ENCODE peak calls at places on chromosomes 3 and 15, in seven cellular contexts. R is mucosa of descending colon; N is aorta; S is spleen; T is CD8-positive, alpha-beta memory T cell; F is A549; I is vagina. V is an unnamed sample.

GRCh38 chr3:11346416-11346815 is 74.2 kb downstream of the ATG7 start:
- DNase-seq in R (no peak), N (no peak), S (no peak), T (no peak), F (no peak), I (no peak), V (no peak)

GRCh38 chr3:122387709-122388108 is 3.7 kb downstream of the FAM162A start:
- DNase-seq in R (no peak), N (no peak), S (no peak), T (no peak), F (no peak), I (no peak), V (no peak)

GRCh38 chr15:41115652-41116115 is 396 bp downstream of the INO80 start:
- DNase-seq in R (peak; percentile 88), N (peak; percentile 90), S (peak; percentile 95), T (no peak), F (peak; percentile 30), I (peak; percentile 90), V (peak; percentile 72)

GRCh38 chr15:68081869-68082505 is 27.9 kb downstream of the PIAS1 start:
- DNase-seq in R (no peak), N (no peak), S (no peak), T (no peak), F (no peak), I (no peak), V (no peak)

GRCh38 chr3:126133606-126134005 is 46.8 kb downstream of the ALDH1L1 start:
- DNase-seq in R (peak; percentile 25), N (peak; percentile 46), S (peak; percentile 61), T (no peak), F (no peak), I (peak; percentile 58), V (peak; percentile 14)

GRCh38 chr3:98778852-98779379 is 15.8 kb downstream of the ST3GAL6 start:
- DNase-seq in R (no peak), N (no peak), S (no peak), T (no peak), F (no peak), I (no peak), V (no peak)

GRCh38 chr3:169026543-169027181 is 636.9 kb downstream of the MECOM start:
- DNase-seq in R (no peak), N (no peak), S (no peak), T (no peak), F (no peak), I (no peak), V (no peak)

GRCh38 chr3:12437223-12437605 is 47.1 kb upstream of the TSEN2 start:
- DNase-seq in R (no peak), N (no peak), S (no peak), T (no peak), F (no peak), I (no peak), V (no peak)

GRCh38 chr15:34047893-34048775 is 9.1 kb upstream of the AVEN start:
- DNase-seq in R (no peak), N (no peak), S (no peak), T (no peak), F (no peak), I (no peak), V (no peak)

GRCh38 chr3:21170964-21171363 is 580.0 kb downstream of the ZNF385D start:
- DNase-seq in R (no peak), N (no peak), S (no peak), T (no peak), F (no peak), I (no peak), V (no peak)

GRCh38 chr3:189766416-189766815 is 135.2 kb downstream of the TP63 start:
- DNase-seq in R (no peak), N (no peak), S (no peak), T (no peak), F (no peak), I (no peak), V (no peak)

GRCh38 chr3:127425505-127426443 is 137.9 kb upstream of the PRR20G start:
- DNase-seq in R (no peak), N (no peak), S (peak; percentile 69), T (no peak), F (no peak), I (peak; percentile 79), V (no peak)

GRCh38 chr3:30539772-30540171 is 66.6 kb upstream of the TGFBR2 start:
- DNase-seq in R (no peak), N (no peak), S (no peak), T (no peak), F (peak; percentile 8), I (no peak), V (no peak)

GRCh38 chr15:55795031-55795430 is 52.1 kb upstream of the PRTG start:
- DNase-seq in R (no peak), N (no peak), S (no peak), T (no peak), F (no peak), I (no peak), V (no peak)

GRCh38 chr15:51283026-51283425 is 55.4 kb downstream of the CYP19A1 start:
- DNase-seq in R (no peak), N (no peak), S (no peak), T (no peak), F (no peak), I (no peak), V (no peak)

GRCh38 chr3:197372076-197372661 is 73.8 kb upstream of the DLG1 start:
- DNase-seq in R (no peak), N (no peak), S (peak; percentile 29), T (no peak), F (no peak), I (no peak), V (peak; percentile 55)

GRCh38 chr15:81184188-81184587 is 12.5 kb upstream of the IL16 start:
- DNase-seq in R (no peak), N (no peak), S (no peak), T (no peak), F (no peak), I (peak; percentile 90), V (no peak)

GRCh38 chr3:134330895-134331810 is 43.1 kb downstream of the AMOTL2 start:
- DNase-seq in R (peak; percentile 40), N (peak; percentile 78), S (no peak), T (no peak), F (no peak), I (no peak), V (no peak)

GRCh38 chr3:134332344-134332743 is 41.9 kb downstream of the AMOTL2 start:
- DNase-seq in R (no peak), N (peak; percentile 24), S (no peak), T (no peak), F (no peak), I (no peak), V (no peak)

GRCh38 chr3:134334231-134334900 is 39.9 kb downstream of the AMOTL2 start:
- DNase-seq in R (no peak), N (peak; percentile 85), S (no peak), T (no peak), F (no peak), I (no peak), V (no peak)

GRCh38 chr3:134333522-134334181 is 40.6 kb downstream of the AMOTL2 start:
- DNase-seq in R (no peak), N (peak; percentile 73), S (no peak), T (no peak), F (no peak), I (no peak), V (no peak)

GRCh38 chr3:134331811-134332199 is 42.4 kb downstream of the AMOTL2 start:
- DNase-seq in R (no peak), N (no peak), S (no peak), T (no peak), F (no peak), I (no peak), V (no peak)
- H3K4me1 ChIP-seq in R (peaks cover 6% of the 10 kb centered on the region), N (peaks cover 8% of the 10 kb centered on the region), S (peaks cover 20% of the 10 kb centered on the region), T (no peaks in the 10 kb centered on the region), F (peaks cover 96% of the 10 kb centered on the region), I (peaks cover 82% of the 10 kb centered on the region), V (no peaks in the 10 kb centered on the region)

GRCh38 chr3:177421176-177421782 is 224.0 kb upstream of the TBL1XR1 start:
- DNase-seq in R (no peak), N (no peak), S (no peak), T (no peak), F (no peak), I (no peak), V (peak; percentile 35)
- H3K4me1 ChIP-seq in R (peaks cover 3% of the 10 kb centered on the region), N (no peaks in the 10 kb centered on the region), S (peaks cover 1% of the 10 kb centered on the region), T (peaks cover 3% of the 10 kb centered on the region), F (peaks cover 12% of the 10 kb centered on the region), I (peaks cover 39% of the 10 kb centered on the region), V (no peaks in the 10 kb centered on the region)

GRCh38 chr3:128879125-128879969 is at the start of gene ACAD9:
- DNase-seq in R (peak; percentile 99), N (peak; percentile 98), S (peak; percentile 98), T (peak; percentile 96), F (peak; percentile 95), I (peak; percentile 99), V (peak; percentile 97)

GRCh38 chr3:128878556-128879124 is 780 bp upstream of the ACAD9 start:
- DNase-seq in R (no peak), N (no peak), S (peak; percentile 51), T (no peak), F (peak; percentile 14), I (no peak), V (peak; percentile 38)

GRCh38 chr3:128879991-128880390 is 571 bp downstream of the ACAD9 start:
- DNase-seq in R (no peak), N (no peak), S (peak; percentile 77), T (no peak), F (peak; percentile 17), I (no peak), V (no peak)

GRCh38 chr3:128875556-128876120 is 3.8 kb upstream of the ACAD9 start:
- DNase-seq in R (no peak), N (no peak), S (peak; percentile 78), T (peak; percentile 69), F (peak; percentile 42), I (no peak), V (peak; percentile 28)

DNA sequence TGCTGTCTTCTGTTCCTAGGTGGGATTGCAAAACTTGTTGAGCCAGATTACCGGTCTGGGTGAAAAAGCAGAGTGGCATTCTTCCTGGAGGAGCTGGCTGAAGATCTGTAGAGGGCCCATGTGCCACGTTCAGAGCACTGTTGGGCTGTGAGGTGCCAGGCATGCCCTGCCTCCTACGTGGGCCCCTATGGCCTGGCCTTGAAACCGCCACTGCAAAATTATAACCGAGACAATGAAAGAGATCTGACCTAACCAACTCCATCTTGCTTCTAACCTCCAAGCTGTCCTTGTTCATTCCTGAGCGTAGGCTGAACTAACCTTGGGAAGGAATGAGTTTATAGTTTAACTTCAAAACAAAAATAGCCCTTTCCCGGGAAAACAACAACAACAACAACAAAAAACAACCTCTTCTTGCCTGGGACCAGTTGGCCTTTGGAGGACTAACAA is 1.4 kb upstream of the ACAD9 start:
- DNase-seq in R (no peak), N (no peak), S (peak; percentile 19), T (no peak), F (no peak), I (no peak), V (no peak)
- H3K4me1 ChIP-seq in R (peaks cover 18% of the 10 kb centered on the region), N (no peaks in the 10 kb centered on the region), S (peaks cover 55% of the 10 kb centered on the region), T (peaks cover 40% of the 10 kb centered on the region), F (peaks cover 21% of the 10 kb centered on the region), I (peaks cover 44% of the 10 kb centered on the region), V (peaks cover 19% of the 10 kb centered on the region)

DNA sequence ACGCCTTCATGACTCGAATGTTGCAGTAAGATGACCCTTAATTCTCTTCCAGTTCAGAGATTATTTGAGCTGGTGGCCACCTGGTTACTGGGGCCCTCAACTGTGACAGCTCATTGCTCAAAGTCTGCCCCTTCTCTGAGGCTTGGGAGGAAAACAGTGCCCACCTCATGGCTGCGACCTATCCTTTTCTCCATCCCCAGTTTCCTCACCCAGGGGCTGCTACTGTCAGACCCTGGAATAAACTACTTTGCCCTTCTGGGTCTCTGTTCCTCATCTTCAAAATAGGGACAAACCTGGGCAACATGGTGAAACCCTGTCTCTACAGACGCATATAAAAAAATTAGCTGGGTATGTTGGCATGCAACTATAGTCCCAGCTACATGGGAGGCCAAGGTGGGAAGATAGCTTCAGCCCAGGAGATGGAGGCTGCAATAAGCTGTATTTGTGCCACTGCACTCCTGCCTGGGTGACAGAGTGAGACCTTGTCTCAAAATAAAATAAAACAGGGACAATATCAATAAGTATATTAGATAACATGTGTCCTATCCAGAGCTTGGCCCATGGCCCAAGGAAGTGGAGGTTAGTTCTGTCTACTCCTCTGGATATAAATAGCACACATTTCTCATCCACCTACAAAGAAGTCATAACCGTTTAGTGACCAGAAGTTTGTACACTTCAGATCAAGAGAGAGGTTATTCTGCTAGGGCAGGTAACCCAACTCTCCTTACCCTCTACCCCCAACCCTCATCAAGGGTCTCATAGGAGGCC is 2.2 kb upstream of the RASL12 start:
- DNase-seq in R (no peak), N (no peak), S (no peak), T (no peak), F (no peak), I (peak; percentile 81), V (no peak)
- H3K4me1 ChIP-seq in R (no peaks in the 10 kb centered on the region), N (peaks cover 3% of the 10 kb centered on the region), S (peaks cover 9% of the 10 kb centered on the region), T (no peaks in the 10 kb centered on the region), F (peaks cover 5% of the 10 kb centered on the region), I (peaks cover 44% of the 10 kb centered on the region), V (no peaks in the 10 kb centered on the region)